ENCODE peak calls at places on chromosomes 2 and 18, in eight cellular contexts. One of them, this sample, is unnamed.

GRCh38 chr2:5190023-5190422 is 502.2 kb upstream of the SOX11 start:
- DNase-seq in activated CD8-positive, alpha-beta memory T cell treated with anti-CD3 and anti-CD28 coated beads for 48 hours: no peak
- DNase-seq in brain microvascular endothelial cell: peak
- DNase-seq in H7: no peak
- DNase-seq in H9: no peak
- DNase-seq in ascending aorta: no peak
- DNase-seq in GM06990: no peak
- DNase-seq in sciatic nerve: no peak
- DNase-seq in this sample: no peak

GRCh38 chr2:108575132-108575966 is 41.1 kb downstream of the LIMS1 start:
- DNase-seq in GM06990: no peak
- DNase-seq in H9: no peak
- DNase-seq in ascending aorta: no peak
- DNase-seq in H7: no peak
- DNase-seq in activated CD8-positive, alpha-beta memory T cell treated with anti-CD3 and anti-CD28 coated beads for 48 hours: no peak
- DNase-seq in sciatic nerve: no peak
- DNase-seq in brain microvascular endothelial cell: peak
- DNase-seq in this sample: peak

GRCh38 chr2:116809074-116809473 is 1005.4 kb upstream of the DDX18 start:
- DNase-seq in H7: no peak
- DNase-seq in GM06990: no peak
- DNase-seq in activated CD8-positive, alpha-beta memory T cell treated with anti-CD3 and anti-CD28 coated beads for 48 hours: no peak
- DNase-seq in ascending aorta: no peak
- DNase-seq in brain microvascular endothelial cell: no peak
- DNase-seq in H9: no peak
- DNase-seq in sciatic nerve: no peak
- DNase-seq in this sample: no peak

GRCh38 chr18:75221397-75221796 is 10.8 kb downstream of the TSHZ1 start:
- DNase-seq in H7: no peak
- DNase-seq in H9: no peak
- DNase-seq in activated CD8-positive, alpha-beta memory T cell treated with anti-CD3 and anti-CD28 coated beads for 48 hours: no peak
- DNase-seq in GM06990: no peak
- DNase-seq in sciatic nerve: no peak
- DNase-seq in ascending aorta: no peak
- DNase-seq in brain microvascular endothelial cell: no peak
- DNase-seq in this sample: no peak

GRCh38 chr18:7749510-7749981 is 182.4 kb downstream of the PTPRM start:
- DNase-seq in brain microvascular endothelial cell: no peak
- DNase-seq in sciatic nerve: no peak
- DNase-seq in ascending aorta: no peak
- DNase-seq in H9: no peak
- DNase-seq in activated CD8-positive, alpha-beta memory T cell treated with anti-CD3 and anti-CD28 coated beads for 48 hours: no peak
- DNase-seq in GM06990: no peak
- DNase-seq in H7: no peak
- DNase-seq in this sample: no peak

GRCh38 chr18:60568211-60568610 is 195.6 kb upstream of the MC4R start:
- DNase-seq in H9: no peak
- DNase-seq in activated CD8-positive, alpha-beta memory T cell treated with anti-CD3 and anti-CD28 coated beads for 48 hours: no peak
- DNase-seq in sciatic nerve: no peak
- DNase-seq in brain microvascular endothelial cell: no peak
- DNase-seq in GM06990: no peak
- DNase-seq in H7: no peak
- DNase-seq in ascending aorta: no peak
- DNase-seq in this sample: peak

GRCh38 chr2:100742884-100743283 is 77.1 kb upstream of the NPAS2 start:
- DNase-seq in ascending aorta: no peak
- DNase-seq in activated CD8-positive, alpha-beta memory T cell treated with anti-CD3 and anti-CD28 coated beads for 48 hours: no peak
- DNase-seq in H9: no peak
- DNase-seq in brain microvascular endothelial cell: peak
- DNase-seq in sciatic nerve: no peak
- DNase-seq in H7: no peak
- DNase-seq in GM06990: no peak
- DNase-seq in this sample: peak

GRCh38 chr2:61889212-61889956 is 928 bp upstream of the CCT4 start:
- DNase-seq in ascending aorta: no peak
- DNase-seq in H7: peak
- DNase-seq in sciatic nerve: peak
- DNase-seq in brain microvascular endothelial cell: no peak
- DNase-seq in H9: no peak
- DNase-seq in GM06990: peak
- DNase-seq in activated CD8-positive, alpha-beta memory T cell treated with anti-CD3 and anti-CD28 coated beads for 48 hours: no peak
- DNase-seq in this sample: no peak

GRCh38 chr2:62934501-62934900 is 116.1 kb upstream of the OTX1 start:
- DNase-seq in H9: no peak
- DNase-seq in activated CD8-positive, alpha-beta memory T cell treated with anti-CD3 and anti-CD28 coated beads for 48 hours: no peak
- DNase-seq in ascending aorta: no peak
- DNase-seq in GM06990: no peak
- DNase-seq in H7: no peak
- DNase-seq in brain microvascular endothelial cell: peak
- DNase-seq in sciatic nerve: no peak
- DNase-seq in this sample: no peak

GRCh38 chr2:121291251-121291580 is 6.2 kb upstream of the TFCP2L1 start:
- DNase-seq in activated CD8-positive, alpha-beta memory T cell treated with anti-CD3 and anti-CD28 coated beads for 48 hours: no peak
- DNase-seq in H9: no peak
- DNase-seq in GM06990: no peak
- DNase-seq in ascending aorta: no peak
- DNase-seq in H7: no peak
- DNase-seq in brain microvascular endothelial cell: no peak
- DNase-seq in sciatic nerve: no peak
- DNase-seq in this sample: no peak

GRCh38 chr2:27255660-27256059 is 7.2 kb downstream of the SLC30A3 start:
- DNase-seq in activated CD8-positive, alpha-beta memory T cell treated with anti-CD3 and anti-CD28 coated beads for 48 hours: no peak
- DNase-seq in H7: no peak
- DNase-seq in GM06990: no peak
- DNase-seq in sciatic nerve: no peak
- DNase-seq in brain microvascular endothelial cell: peak
- DNase-seq in H9: no peak
- DNase-seq in ascending aorta: no peak
- DNase-seq in this sample: peak

GRCh38 chr18:13026583-13027270 is 35.6 kb downstream of the CEP192 start:
- DNase-seq in activated CD8-positive, alpha-beta memory T cell treated with anti-CD3 and anti-CD28 coated beads for 48 hours: no peak
- DNase-seq in ascending aorta: no peak
- DNase-seq in H7: no peak
- DNase-seq in GM06990: no peak
- DNase-seq in H9: no peak
- DNase-seq in sciatic nerve: no peak
- DNase-seq in brain microvascular endothelial cell: peak
- DNase-seq in this sample: peak

GRCh38 chr2:169839954-169840746 is 12.9 kb downstream of the UBR3 start:
- DNase-seq in H9: no peak
- DNase-seq in GM06990: no peak
- DNase-seq in ascending aorta: no peak
- DNase-seq in H7: peak
- DNase-seq in activated CD8-positive, alpha-beta memory T cell treated with anti-CD3 and anti-CD28 coated beads for 48 hours: no peak
- DNase-seq in sciatic nerve: no peak
- DNase-seq in brain microvascular endothelial cell: peak
- DNase-seq in this sample: no peak

GRCh38 chr2:225124311-225124832 is 82.1 kb upstream of the DOCK10 start:
- DNase-seq in brain microvascular endothelial cell: no peak
- DNase-seq in H7: no peak
- DNase-seq in ascending aorta: no peak
- DNase-seq in H9: no peak
- DNase-seq in activated CD8-positive, alpha-beta memory T cell treated with anti-CD3 and anti-CD28 coated beads for 48 hours: no peak
- DNase-seq in sciatic nerve: no peak
- DNase-seq in GM06990: no peak
- DNase-seq in this sample: no peak

GRCh38 chr2:110204408-110205385 is at the start of gene NPHP1:
- DNase-seq in ascending aorta: peak
- DNase-seq in sciatic nerve: peak
- DNase-seq in H9: peak
- DNase-seq in GM06990: peak
- DNase-seq in brain microvascular endothelial cell: peak
- DNase-seq in H7: peak
- DNase-seq in activated CD8-positive, alpha-beta memory T cell treated with anti-CD3 and anti-CD28 coated beads for 48 hours: peak
- DNase-seq in this sample: peak

GRCh38 chr2:34570266-34570872 is 971.3 kb upstream of the FAM98A start:
- DNase-seq in activated CD8-positive, alpha-beta memory T cell treated with anti-CD3 and anti-CD28 coated beads for 48 hours: no peak
- DNase-seq in brain microvascular endothelial cell: no peak
- DNase-seq in GM06990: no peak
- DNase-seq in H9: peak
- DNase-seq in sciatic nerve: no peak
- DNase-seq in H7: peak
- DNase-seq in ascending aorta: no peak
- DNase-seq in this sample: peak

GRCh38 chr18:78429127-78430108 is 550.2 kb upstream of the SALL3 start:
- DNase-seq in H9: peak
- DNase-seq in GM06990: no peak
- DNase-seq in sciatic nerve: no peak
- DNase-seq in H7: peak
- DNase-seq in ascending aorta: no peak
- DNase-seq in activated CD8-positive, alpha-beta memory T cell treated with anti-CD3 and anti-CD28 coated beads for 48 hours: no peak
- DNase-seq in brain microvascular endothelial cell: no peak
- DNase-seq in this sample: no peak

GRCh38 chr2:120939595-120940318 is 204.1 kb downstream of the GLI2 start:
- DNase-seq in brain microvascular endothelial cell: peak
- DNase-seq in H9: no peak
- DNase-seq in GM06990: no peak
- DNase-seq in sciatic nerve: no peak
- DNase-seq in ascending aorta: no peak
- DNase-seq in H7: no peak
- DNase-seq in activated CD8-positive, alpha-beta memory T cell treated with anti-CD3 and anti-CD28 coated beads for 48 hours: no peak
- DNase-seq in this sample: peak

GRCh38 chr18:66136039-66136438 is 385.2 kb downstream of the CDH7 start:
- DNase-seq in GM06990: no peak
- DNase-seq in ascending aorta: no peak
- DNase-seq in sciatic nerve: no peak
- DNase-seq in brain microvascular endothelial cell: no peak
- DNase-seq in activated CD8-positive, alpha-beta memory T cell treated with anti-CD3 and anti-CD28 coated beads for 48 hours: no peak
- DNase-seq in H7: peak
- DNase-seq in H9: no peak
- DNase-seq in this sample: no peak

GRCh38 chr2:64524604-64525322 is 635 bp downstream of the AFTPH start:
- DNase-seq in H9: peak
- DNase-seq in ascending aorta: no peak
- DNase-seq in sciatic nerve: peak
- DNase-seq in brain microvascular endothelial cell: no peak
- DNase-seq in activated CD8-positive, alpha-beta memory T cell treated with anti-CD3 and anti-CD28 coated beads for 48 hours: peak
- DNase-seq in GM06990: peak
- DNase-seq in H7: peak
- DNase-seq in this sample: no peak

GRCh38 chr18:78975282-78975681 is 4.3 kb upstream of the SALL3 start:
- DNase-seq in activated CD8-positive, alpha-beta memory T cell treated with anti-CD3 and anti-CD28 coated beads for 48 hours: no peak
- DNase-seq in H9: no peak
- DNase-seq in brain microvascular endothelial cell: no peak
- DNase-seq in GM06990: no peak
- DNase-seq in ascending aorta: no peak
- DNase-seq in H7: peak
- DNase-seq in sciatic nerve: no peak
- DNase-seq in this sample: no peak

GRCh38 chr2:165876269-165876668 is 77.3 kb downstream of the TTC21B start:
- DNase-seq in GM06990: no peak
- DNase-seq in sciatic nerve: no peak
- DNase-seq in ascending aorta: no peak
- DNase-seq in H9: no peak
- DNase-seq in H7: no peak
- DNase-seq in activated CD8-positive, alpha-beta memory T cell treated with anti-CD3 and anti-CD28 coated beads for 48 hours: no peak
- DNase-seq in brain microvascular endothelial cell: no peak
- DNase-seq in this sample: no peak

GRCh38 chr2:42569116-42569711 is 782 bp downstream of the MTA3 start:
- DNase-seq in H7: no peak
- DNase-seq in ascending aorta: no peak
- DNase-seq in sciatic nerve: peak
- DNase-seq in H9: no peak
- DNase-seq in activated CD8-positive, alpha-beta memory T cell treated with anti-CD3 and anti-CD28 coated beads for 48 hours: no peak
- DNase-seq in GM06990: peak
- DNase-seq in brain microvascular endothelial cell: peak
- DNase-seq in this sample: peak

GRCh38 chr2:201127570-201127969 is 11.6 kb downstream of the CFLAR start:
- DNase-seq in activated CD8-positive, alpha-beta memory T cell treated with anti-CD3 and anti-CD28 coated beads for 48 hours: no peak
- DNase-seq in H7: no peak
- DNase-seq in brain microvascular endothelial cell: no peak
- DNase-seq in GM06990: no peak
- DNase-seq in H9: no peak
- DNase-seq in sciatic nerve: no peak
- DNase-seq in ascending aorta: no peak
- DNase-seq in this sample: peak

GRCh38 chr2:1707771-1708351 is 36.5 kb downstream of the PXDN start:
- DNase-seq in activated CD8-positive, alpha-beta memory T cell treated with anti-CD3 and anti-CD28 coated beads for 48 hours: no peak
- DNase-seq in H7: peak
- DNase-seq in brain microvascular endothelial cell: peak
- DNase-seq in GM06990: no peak
- DNase-seq in H9: peak
- DNase-seq in ascending aorta: peak
- DNase-seq in sciatic nerve: peak
- DNase-seq in this sample: peak

GRCh38 chr2:39805936-39806608 is 27.0 kb upstream of the THUMPD2 start:
- DNase-seq in ascending aorta: no peak
- DNase-seq in GM06990: no peak
- DNase-seq in sciatic nerve: no peak
- DNase-seq in brain microvascular endothelial cell: no peak
- DNase-seq in H9: no peak
- DNase-seq in H7: no peak
- DNase-seq in activated CD8-positive, alpha-beta memory T cell treated with anti-CD3 and anti-CD28 coated beads for 48 hours: no peak
- DNase-seq in this sample: no peak